ENCODE peak calls at places on chromosome 10, in nine cellular contexts. U is keratinocyte, Q is cardiac muscle cell, I is kidney glomerular epithelial cell, M is NCI-H748 treated with DMSO at 0.1 percent for 48 hours, C is nucleus accumbens, L is fibroblast of gingiva, N is neural progenitor cell, W is esophagus squamous epithelium. S is an unnamed sample.

GRCh38 chr10:112335866-112336265 is 38.0 kb upstream of the ACSL5 start:
- DNase-seq in W (no peak), I (no peak), M (no peak), N (no peak), L (no peak), C (no peak), U (no peak), Q (no peak), S (no peak)

GRCh38 chr10:42754155-42755027 is 28.2 kb upstream of the BMS1 start:
- DNase-seq in U (no peak), I (no peak), Q (peak), W (no peak), N (peak), L (peak), M (no peak), C (no peak), S (peak)

GRCh38 chr10:69494626-69495558 is 43.6 kb downstream of the TSPAN15 start:
- DNase-seq in C (peak), Q (no peak), I (no peak), M (no peak), W (no peak), U (no peak), N (peak), L (no peak), S (no peak)

GRCh38 chr10:63536678-63537077 is 15.5 kb downstream of the REEP3 start:
- DNase-seq in N (no peak), W (no peak), Q (no peak), I (no peak), M (no peak), L (no peak), C (no peak), U (no peak), S (no peak)

GRCh38 chr10:98309366-98310355 is 41.7 kb upstream of the LOXL4 start:
- DNase-seq in C (peak), I (peak), W (no peak), Q (peak), M (peak), U (no peak), L (peak), N (peak), S (peak)

GRCh38 chr10:103396789-103397087 is 312 bp downstream of the PDCD11 start:
- DNase-seq in M (no peak), L (no peak), W (no peak), C (no peak), Q (no peak), I (no peak), U (no peak), N (no peak), S (no peak)

GRCh38 chr10:66234872-66235271 is 691.0 kb upstream of the LRRTM3 start:
- DNase-seq in L (no peak), M (no peak), U (no peak), Q (peak), N (peak), I (no peak), C (no peak), W (no peak), S (no peak)

GRCh38 chr10:118799779-118800178 is 45.0 kb upstream of the CACUL1 start:
- DNase-seq in I (peak), U (peak), W (no peak), L (no peak), M (no peak), C (no peak), Q (no peak), N (no peak), S (no peak)

GRCh38 chr10:131135716-131136115 is 175.8 kb downstream of the TCERG1L start:
- DNase-seq in L (no peak), M (no peak), Q (no peak), N (no peak), C (no peak), U (no peak), I (no peak), W (no peak), S (no peak)

GRCh38 chr10:5502903-5503835 is 3.8 kb upstream of the CALML5 start:
- DNase-seq in I (no peak), N (no peak), Q (no peak), W (no peak), L (no peak), C (no peak), M (no peak), U (no peak), S (no peak)